ENCODE peak calls at places on chromosomes 1 and 21, in seven cellular contexts. T is Peyer's patch, H is IMR-90, O is fibroblast of mammary gland, Z is foreskin fibroblast, N is small intestine, V is cardiac muscle cell. L is an unnamed sample.

GRCh38 chr1:39391741-39392679 is 99.4 kb upstream of the BMP8A start:
- DNase-seq in N (peak), Z (peak), T (no peak), O (peak), H (peak), V (peak), L (peak)

GRCh38 chr1:1033009-1033587 is 13.2 kb downstream of the AGRN start:
- DNase-seq in Z (peak), T (peak), H (peak), N (peak), V (peak), O (peak), L (peak)

GRCh38 chr1:200231787-200232222 is 178.0 kb downstream of the ZNF281 start:
- DNase-seq in Z (peak), H (peak), N (peak), O (peak), T (no peak), V (no peak), L (peak)

GRCh38 chr1:30598571-30599114 is 124.7 kb downstream of the MATN1 start:
- DNase-seq in V (no peak), H (no peak), O (no peak), T (no peak), N (no peak), Z (no peak), L (no peak)

GRCh38 chr1:923131-923990 is at the start of gene SAMD11:
- DNase-seq in V (peak), H (peak), O (peak), N (peak), Z (peak), T (peak), L (peak)

GRCh38 chr1:206674745-206675175 is 9.9 kb upstream of the MAPKAPK2 start:
- DNase-seq in O (peak), H (peak), Z (peak), T (peak), V (peak), N (peak), L (peak)

GRCh38 chr21:44918581-44919033 is 2.1 kb downstream of the ITGB2 start:
- DNase-seq in N (no peak), T (no peak), H (no peak), O (no peak), Z (no peak), V (no peak), L (no peak)

GRCh38 chr1:222815367-222815765 is 527 bp downstream of the DISP1 start:
- DNase-seq in V (peak), O (peak), N (no peak), Z (peak), T (peak), H (no peak), L (no peak)

GRCh38 chr1:31032266-31032665 is 33.3 kb downstream of the PUM1 start:
- DNase-seq in Z (no peak), O (no peak), T (no peak), H (no peak), V (no peak), N (no peak), L (no peak)

GRCh38 chr1:116292929-116293725 is 79.9 kb upstream of the ATP1A1 start:
- DNase-seq in N (no peak), V (no peak), H (no peak), T (no peak), Z (no peak), O (no peak), L (no peak)

GRCh38 chr1:182122265-182122664 is 60.8 kb upstream of the ZNF648 start:
- DNase-seq in H (no peak), N (no peak), O (no peak), T (no peak), Z (no peak), V (no peak), L (no peak)

GRCh38 chr1:219160942-219161341 is 12.7 kb upstream of the LYPLAL1 start:
- DNase-seq in N (no peak), H (no peak), V (no peak), T (no peak), Z (peak), O (no peak), L (no peak)

GRCh38 chr21:26136686-26137085 is 33.9 kb downstream of the APP start:
- DNase-seq in V (no peak), O (no peak), H (no peak), N (no peak), Z (no peak), T (no peak), L (no peak)

GRCh38 chr21:41761211-41762181 is 5.4 kb downstream of the RIPK4 start:
- DNase-seq in H (no peak), Z (peak), N (peak), T (no peak), O (no peak), V (peak), L (no peak)

GRCh38 chr21:43768868-43769167 is 7.3 kb downstream of the CSTB start:
- DNase-seq in T (no peak), V (no peak), Z (peak), H (no peak), N (no peak), O (no peak), L (no peak)

GRCh38 chr1:186482661-186483255 is 21.8 kb upstream of the PDC start:
- DNase-seq in N (peak), V (peak), O (peak), T (peak), H (peak), Z (peak), L (peak)

GRCh38 chr21:33662046-33662445 is 19.7 kb downstream of the ITSN1 start:
- DNase-seq in O (no peak), V (no peak), H (no peak), Z (no peak), T (no peak), N (no peak), L (no peak)

GRCh38 chr1:159591981-159592380 is 4.4 kb downstream of the APCS start:
- DNase-seq in O (no peak), V (no peak), H (peak), N (no peak), Z (no peak), T (no peak), L (no peak)

GRCh38 chr1:110619412-110620249 is 13.5 kb upstream of the KCNA2 start:
- DNase-seq in H (peak), N (peak), T (peak), V (peak), O (peak), Z (peak), L (peak)

GRCh38 chr21:30718239-30718909 is at the start of gene KRTAP21-3:
- DNase-seq in T (no peak), Z (peak), N (no peak), V (no peak), O (peak), H (no peak), L (no peak)

GRCh38 chr1:20658166-20658915 is 2.8 kb downstream of the DDOST start:
- DNase-seq in O (no peak), Z (no peak), H (no peak), N (no peak), V (no peak), T (no peak), L (no peak)

GRCh38 chr1:184941735-184942134 is 32.6 kb downstream of the NIBAN1 start:
- DNase-seq in O (no peak), H (no peak), T (no peak), V (no peak), Z (no peak), N (no peak), L (no peak)

GRCh38 chr1:72547412-72547811 is 265.1 kb upstream of the NEGR1 start:
- DNase-seq in N (no peak), Z (peak), T (no peak), O (peak), H (no peak), V (no peak), L (peak)

GRCh38 chr1:45412899-45413298 is 72.7 kb upstream of the MUTYH start:
- DNase-seq in H (no peak), T (no peak), Z (no peak), N (no peak), V (no peak), O (no peak), L (no peak)

GRCh38 chr1:147337040-147337439 is 94.6 kb downstream of the CHD1L start:
- DNase-seq in H (no peak), N (no peak), V (no peak), O (peak), T (no peak), Z (peak), L (no peak)

DNA sequence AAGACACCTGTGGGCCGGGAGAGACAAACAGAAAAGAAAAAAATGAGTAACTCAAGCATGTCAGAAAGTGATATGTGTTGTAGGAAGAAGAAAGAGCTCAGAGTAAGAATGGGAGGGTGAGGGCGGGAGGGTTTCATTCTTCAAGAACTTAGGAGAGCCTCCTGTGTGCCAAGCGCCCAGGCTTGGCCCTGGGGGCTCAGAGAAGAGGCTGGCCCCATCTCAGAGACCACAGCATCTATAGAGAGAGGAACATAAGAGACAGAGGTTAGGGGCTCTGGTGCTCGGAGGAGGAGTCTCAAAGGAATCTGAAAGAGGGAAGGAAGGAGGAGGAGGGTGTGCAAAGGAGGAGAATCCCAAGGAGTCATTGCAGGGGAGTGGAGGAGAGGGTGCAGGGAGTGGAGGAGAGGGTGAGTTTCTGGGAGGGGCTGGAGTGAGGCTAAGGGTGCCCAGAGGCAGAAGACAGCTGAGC is 221.4 kb upstream of the VAMP3 start:
- DNase-seq in O (no peak), H (peak), V (no peak), N (no peak), T (no peak), Z (no peak), L (no peak)
- H3K4me3 ChIP-seq in O (no peak), H (no peak), V (no peak), N (no peak), T (no peak), Z (no peak), L (no peak)

GRCh38 chr1:3685229-3685628 is 32.9 kb downstream of the TP73 start:
- DNase-seq in N (no peak), V (no peak), T (no peak), Z (no peak), O (no peak), H (no peak), L (no peak)

GRCh38 chr1:3688356-3688755 is 36.0 kb downstream of the TP73 start:
- DNase-seq in Z (no peak), T (no peak), O (peak), V (no peak), H (no peak), N (no peak), L (peak)

GRCh38 chr1:3687509-3687908 is 35.2 kb downstream of the TP73 start:
- DNase-seq in H (no peak), V (no peak), Z (no peak), N (no peak), O (no peak), T (no peak), L (no peak)

GRCh38 chr1:3684031-3684430 is 31.7 kb downstream of the TP73 start:
- DNase-seq in T (no peak), Z (peak), V (peak), O (no peak), H (no peak), N (peak), L (peak)

GRCh38 chr1:3685906-3686305 is 33.6 kb downstream of the TP73 start:
- DNase-seq in H (no peak), O (no peak), N (no peak), V (no peak), T (no peak), Z (no peak), L (no peak)
- H3K4me3 ChIP-seq in H (no peak), O (no peak), N (no peak), V (no peak), T (no peak), Z (no peak), L (no peak)

GRCh38 chr1:66356605-66357004 is 177.3 kb upstream of the SGIP1 start:
- DNase-seq in T (no peak), N (no peak), H (no peak), V (no peak), Z (no peak), O (no peak), L (no peak)

GRCh38 chr1:66360285-66360724 is 173.6 kb upstream of the SGIP1 start:
- DNase-seq in Z (no peak), T (no peak), N (no peak), H (no peak), O (no peak), V (no peak), L (no peak)

GRCh38 chr1:66355756-66356155 is 178.2 kb upstream of the SGIP1 start:
- DNase-seq in O (no peak), H (no peak), V (no peak), Z (no peak), N (no peak), T (no peak), L (no peak)

GRCh38 chr1:66357478-66358197 is 176.3 kb upstream of the SGIP1 start:
- DNase-seq in N (no peak), O (no peak), T (no peak), Z (no peak), H (no peak), V (no peak), L (peak)

DNA sequence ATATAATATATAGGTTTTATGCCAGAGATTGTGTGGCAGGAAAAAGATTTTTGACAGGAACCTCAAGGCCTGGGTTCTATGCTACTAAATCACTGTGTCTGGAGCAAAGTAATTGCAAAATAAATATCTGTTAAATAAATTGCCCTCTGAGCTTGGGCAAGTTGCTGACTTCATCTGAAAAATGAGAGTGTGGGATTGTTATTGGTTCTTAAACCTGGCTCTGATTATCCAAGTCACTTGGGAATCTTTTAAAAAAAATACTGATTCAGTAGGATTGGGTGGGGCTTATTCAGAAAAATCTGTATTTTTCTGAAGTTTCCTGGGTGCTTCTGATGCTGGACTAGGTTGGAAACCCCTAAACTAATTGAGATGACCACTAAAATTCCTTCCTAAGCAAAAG is 174.1 kb upstream of the SGIP1 start:
- DNase-seq in Z (peak), N (no peak), V (no peak), O (peak), T (no peak), H (no peak), L (no peak)
- H3K4me3 ChIP-seq in Z (no peak), N (no peak), V (no peak), O (no peak), T (no peak), H (no peak), L (no peak)

DNA sequence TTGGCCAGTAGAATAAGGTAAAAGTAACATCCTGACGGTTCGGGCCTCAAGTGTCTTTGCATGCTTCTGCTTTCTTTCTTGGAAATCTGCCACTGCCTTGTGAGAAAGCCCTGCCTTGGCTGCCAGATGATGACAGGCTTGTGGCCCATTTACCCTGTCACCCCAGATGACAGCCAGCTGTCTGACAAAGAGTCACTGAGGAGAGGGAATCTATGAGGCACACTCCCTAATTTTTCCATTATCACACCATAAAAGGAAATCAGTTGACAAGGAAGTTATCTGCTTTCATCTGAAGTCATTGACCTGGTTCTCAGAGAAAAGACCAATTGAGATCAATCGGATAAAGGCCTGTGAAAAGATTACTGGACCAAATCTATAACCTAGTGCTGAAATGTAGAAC is 199.7 kb downstream of the USH2A start:
- DNase-seq in V (no peak), T (no peak), N (no peak), Z (no peak), O (no peak), H (peak), L (no peak)
- H3K4me3 ChIP-seq in V (no peak), T (no peak), N (no peak), Z (no peak), O (no peak), H (no peak), L (no peak)

GRCh38 chr1:143736562-143736961 is 235.2 kb downstream of the FAM72C start:
- DNase-seq in N (no peak), T (no peak), Z (no peak), O (no peak), V (peak), H (no peak), L (no peak)

DNA sequence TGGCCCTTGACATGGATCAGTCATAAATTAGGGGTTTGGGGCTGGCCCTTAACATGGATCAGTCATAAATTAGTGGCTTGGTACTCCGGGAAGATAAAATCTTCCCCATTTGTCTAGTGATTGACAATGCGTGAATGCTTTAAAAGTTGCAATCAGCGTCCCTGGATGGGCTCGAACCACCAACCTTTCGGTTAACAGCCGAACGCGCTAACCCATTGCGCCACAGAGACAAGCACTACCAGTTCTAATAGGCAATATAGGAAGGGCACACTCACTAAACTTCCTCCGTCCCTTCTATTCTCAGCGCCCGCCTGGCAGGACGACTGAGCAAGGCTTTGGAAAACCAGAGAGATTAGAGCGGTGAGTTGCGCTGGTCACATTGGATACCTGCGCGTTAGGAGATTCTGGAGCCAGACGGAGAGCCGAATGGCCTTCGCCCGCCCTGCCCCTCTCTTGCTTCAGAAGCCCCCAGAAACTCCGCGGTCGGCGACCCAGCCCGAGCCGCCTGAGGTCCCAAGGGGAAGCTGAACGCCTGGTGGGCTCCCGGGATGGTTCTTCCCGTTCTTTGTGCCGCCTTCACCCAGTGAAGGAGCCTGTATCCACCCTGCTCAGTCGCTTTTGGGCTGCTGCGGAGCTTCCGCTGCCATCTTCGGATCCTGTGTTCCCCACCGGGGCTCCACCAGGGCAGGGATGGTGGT is 235.9 kb downstream of the FAM72C start:
- DNase-seq in V (peak), Z (no peak), O (peak), H (no peak), N (peak), T (no peak), L (no peak)
- H3K4me3 ChIP-seq in V (peak), Z (no peak), O (peak), H (no peak), N (peak), T (peak), L (peak)

DNA sequence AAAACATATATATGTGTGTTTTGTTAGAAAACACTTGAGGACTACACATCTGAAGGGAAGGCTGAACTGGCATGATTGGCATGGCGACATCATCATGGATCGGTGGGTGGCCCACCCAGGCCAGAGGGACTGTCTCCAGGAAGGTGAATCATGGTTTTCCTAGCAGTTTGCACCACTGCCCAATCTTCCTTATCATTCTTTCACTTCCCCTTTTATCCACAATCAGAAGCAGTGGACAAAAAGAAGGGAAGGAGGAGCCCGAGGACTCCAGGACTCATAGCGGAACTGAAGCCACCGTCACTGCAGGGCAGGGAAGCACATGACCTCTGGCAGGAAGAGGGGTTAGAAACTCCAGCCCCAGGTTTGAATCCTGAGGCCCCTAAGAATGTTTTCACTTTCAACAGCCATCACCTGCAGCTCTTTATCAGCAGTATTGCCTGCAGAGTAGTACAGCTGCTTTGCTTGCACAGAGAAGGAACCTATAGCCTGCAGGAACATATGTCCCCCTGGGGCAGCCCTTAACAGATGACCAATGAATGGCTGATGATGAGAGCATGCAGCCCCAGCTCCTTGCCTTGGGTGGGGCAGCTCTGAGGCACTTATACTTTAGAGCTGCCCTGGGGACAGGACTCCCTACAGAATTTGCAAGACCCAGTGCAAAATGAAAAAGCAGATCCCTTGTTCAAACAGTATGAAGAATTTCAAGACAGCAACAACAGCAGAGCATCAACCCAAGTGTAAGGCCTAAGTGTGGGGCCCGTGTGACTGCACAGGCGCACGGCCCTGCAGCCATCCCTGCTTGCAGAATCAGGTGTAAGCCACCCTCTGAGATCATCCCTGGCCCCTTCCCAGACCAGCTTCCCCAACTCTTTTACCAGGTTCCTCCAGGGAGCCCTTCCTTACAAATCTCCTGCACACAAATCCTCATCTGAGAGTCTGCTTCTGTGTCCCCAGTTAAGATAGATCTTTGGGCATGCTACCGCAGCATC is 241.8 kb upstream of the IRF2BP2 start:
- DNase-seq in T (peak), H (peak), V (peak), Z (peak), O (peak), N (peak), L (no peak)
- H3K4me3 ChIP-seq in T (no peak), H (no peak), V (no peak), Z (no peak), O (no peak), N (no peak), L (no peak)

L was measured in fibroblast of villous mesenchyme.